ENCODE peak calls at places on chromosomes 7 and 10, in nine cellular contexts. One of them, this sample, is unnamed.
A peak's percentile ranks its signal among the peaks of the same experiment; 100 is the strongest.

GRCh38 chr10:8331387-8331786 is 276.9 kb downstream of the GATA3 start:
- DNase-seq in stimulated activated CD4-positive, alpha-beta T cell treated with anti-CD3 and anti-CD28 coated beads, TNF-alpha, amount 100 ng/mL, for 1 hour: no peak
- DNase-seq in Daoy: no peak
- DNase-seq in BJ: no peak
- DNase-seq in WTC11: no peak
- DNase-seq in lung: no peak
- DNase-seq in EH: no peak
- DNase-seq in osteocyte: no peak
- DNase-seq in NCI-H2081: no peak
- DNase-seq in this sample: no peak

GRCh38 chr10:23461557-23461956 is 22.7 kb downstream of the OTUD1 start:
- DNase-seq in lung: no peak
- DNase-seq in EH: peak; percentile 15
- DNase-seq in BJ: no peak
- DNase-seq in Daoy: no peak
- DNase-seq in NCI-H2081: no peak
- DNase-seq in WTC11: no peak
- DNase-seq in stimulated activated CD4-positive, alpha-beta T cell treated with anti-CD3 and anti-CD28 coated beads, TNF-alpha, amount 100 ng/mL, for 1 hour: no peak
- DNase-seq in osteocyte: no peak
- DNase-seq in this sample: no peak

GRCh38 chr7:110922906-110923305 is 168.0 kb upstream of the LRRN3 start:
- DNase-seq in BJ: peak; percentile 44
- DNase-seq in Daoy: no peak
- DNase-seq in stimulated activated CD4-positive, alpha-beta T cell treated with anti-CD3 and anti-CD28 coated beads, TNF-alpha, amount 100 ng/mL, for 1 hour: no peak
- DNase-seq in WTC11: no peak
- DNase-seq in EH: peak; percentile 80
- DNase-seq in lung: no peak
- DNase-seq in NCI-H2081: no peak
- DNase-seq in osteocyte: no peak
- DNase-seq in this sample: no peak

GRCh38 chr7:137342751-137343482 is 616 bp downstream of the PTN start:
- DNase-seq in EH: no peak
- DNase-seq in osteocyte: no peak
- DNase-seq in stimulated activated CD4-positive, alpha-beta T cell treated with anti-CD3 and anti-CD28 coated beads, TNF-alpha, amount 100 ng/mL, for 1 hour: no peak
- DNase-seq in BJ: no peak
- DNase-seq in NCI-H2081: no peak
- DNase-seq in Daoy: peak; percentile 3
- DNase-seq in lung: no peak
- DNase-seq in WTC11: no peak
- DNase-seq in this sample: no peak

GRCh38 chr7:108613147-108613948 is 43.7 kb downstream of the DNAJB9 start:
- DNase-seq in lung: no peak
- DNase-seq in Daoy: peak; percentile 31
- DNase-seq in EH: peak; percentile 47
- DNase-seq in NCI-H2081: peak; percentile 49
- DNase-seq in stimulated activated CD4-positive, alpha-beta T cell treated with anti-CD3 and anti-CD28 coated beads, TNF-alpha, amount 100 ng/mL, for 1 hour: no peak
- DNase-seq in WTC11: no peak
- DNase-seq in BJ: no peak
- DNase-seq in osteocyte: no peak
- DNase-seq in this sample: peak; percentile 25

GRCh38 chr10:115854740-115855435 is 418.1 kb downstream of the GFRA1 start:
- DNase-seq in osteocyte: no peak
- DNase-seq in lung: no peak
- DNase-seq in BJ: no peak
- DNase-seq in NCI-H2081: no peak
- DNase-seq in stimulated activated CD4-positive, alpha-beta T cell treated with anti-CD3 and anti-CD28 coated beads, TNF-alpha, amount 100 ng/mL, for 1 hour: no peak
- DNase-seq in Daoy: no peak
- DNase-seq in WTC11: no peak
- DNase-seq in EH: peak; percentile 44
- DNase-seq in this sample: no peak

GRCh38 chr10:18594574-18595156 is 56.7 kb downstream of the NSUN6 start:
- DNase-seq in Daoy: no peak
- DNase-seq in NCI-H2081: no peak
- DNase-seq in osteocyte: no peak
- DNase-seq in EH: no peak
- DNase-seq in BJ: no peak
- DNase-seq in WTC11: peak; percentile 57
- DNase-seq in lung: no peak
- DNase-seq in stimulated activated CD4-positive, alpha-beta T cell treated with anti-CD3 and anti-CD28 coated beads, TNF-alpha, amount 100 ng/mL, for 1 hour: no peak
- DNase-seq in this sample: no peak

GRCh38 chr10:112751651-112752050 is 198.4 kb upstream of the TCF7L2 start:
- DNase-seq in NCI-H2081: no peak
- DNase-seq in lung: no peak
- DNase-seq in BJ: no peak
- DNase-seq in osteocyte: no peak
- DNase-seq in Daoy: no peak
- DNase-seq in EH: no peak
- DNase-seq in WTC11: no peak
- DNase-seq in stimulated activated CD4-positive, alpha-beta T cell treated with anti-CD3 and anti-CD28 coated beads, TNF-alpha, amount 100 ng/mL, for 1 hour: no peak
- DNase-seq in this sample: no peak

GRCh38 chr7:104843198-104843597 is 170.8 kb upstream of the KMT2E start:
- DNase-seq in osteocyte: no peak
- DNase-seq in BJ: no peak
- DNase-seq in Daoy: no peak
- DNase-seq in stimulated activated CD4-positive, alpha-beta T cell treated with anti-CD3 and anti-CD28 coated beads, TNF-alpha, amount 100 ng/mL, for 1 hour: no peak
- DNase-seq in EH: no peak
- DNase-seq in WTC11: no peak
- DNase-seq in NCI-H2081: no peak
- DNase-seq in lung: no peak
- DNase-seq in this sample: no peak

GRCh38 chr10:131464789-131465188 is 153.3 kb upstream of the TCERG1L start:
- DNase-seq in EH: no peak
- DNase-seq in osteocyte: no peak
- DNase-seq in stimulated activated CD4-positive, alpha-beta T cell treated with anti-CD3 and anti-CD28 coated beads, TNF-alpha, amount 100 ng/mL, for 1 hour: no peak
- DNase-seq in Daoy: no peak
- DNase-seq in BJ: no peak
- DNase-seq in lung: no peak
- DNase-seq in WTC11: no peak
- DNase-seq in NCI-H2081: no peak
- DNase-seq in this sample: no peak